ENCODE peak calls at places on chromosomes 3 and 15, in six cellular contexts. O is GM12865, N is SK-N-SH, G is ovary, A is fibroblast of the aortic adventitia, W is heart right ventricle. P is an unnamed sample.

GRCh38 chr3:142808103-142808917 is 80.6 kb downstream of the PCOLCE2 start:
- DNase-seq in O (no peak), N (no peak), G (no peak), A (peak; percentile 78), W (no peak), P (no peak)

GRCh38 chr3:176159796-176160195 is 1037.5 kb downstream of the TBL1XR1 start:
- DNase-seq in O (no peak), N (no peak), G (no peak), A (no peak), W (no peak), P (no peak)

GRCh38 chr3:45010718-45011355 is 15.3 kb upstream of the CLEC3B start:
- DNase-seq in O (no peak), N (no peak), G (no peak), A (peak; percentile 43), W (no peak), P (no peak)

GRCh38 chr3:196524527-196524926 is 9.4 kb upstream of the SMCO1 start:
- DNase-seq in O (no peak), N (no peak), G (no peak), A (no peak), W (no peak), P (no peak)

GRCh38 chr15:49101536-49101935 is 53.9 kb downstream of the COPS2 start:
- DNase-seq in O (no peak), N (no peak), G (no peak), A (peak; percentile 31), W (no peak), P (no peak)

GRCh38 chr3:9316881-9317341 is 45.9 kb upstream of the THUMPD3 start:
- DNase-seq in O (no peak), N (no peak), G (peak; percentile 42), A (peak; percentile 75), W (no peak), P (no peak)

GRCh38 chr3:58206406-58207011 is 4.3 kb downstream of the DNASE1L3 start:
- DNase-seq in O (no peak), N (no peak), G (no peak), A (peak; percentile 55), W (no peak), P (no peak)

GRCh38 chr3:159803444-159803843 is 185.2 kb upstream of the IL12A start:
- DNase-seq in O (no peak), N (no peak), G (no peak), A (no peak), W (no peak), P (no peak)

GRCh38 chr3:128369881-128370642 is 96.6 kb downstream of the DNAJB8 start:
- DNase-seq in O (peak; percentile 49), N (no peak), G (no peak), A (no peak), W (no peak), P (no peak)

GRCh38 chr3:29280675-29281264 is at the start of gene RBMS3:
- DNase-seq in O (peak; percentile 74), N (peak; percentile 58), G (peak; percentile 82), A (peak; percentile 98), W (peak; percentile 84), P (no peak)

GRCh38 chr3:72679540-72680198 is 168.6 kb downstream of the SHQ1 start:
- DNase-seq in O (peak; percentile 48), N (no peak), G (no peak), A (peak; percentile 52), W (no peak), P (no peak)

GRCh38 chr3:177596822-177597271 is 399.6 kb upstream of the TBL1XR1 start:
- DNase-seq in O (no peak), N (peak; percentile 8), G (no peak), A (peak; percentile 80), W (no peak), P (no peak)

GRCh38 chr3:12353796-12354505 is 65.1 kb downstream of the PPARG start:
- DNase-seq in O (no peak), N (no peak), G (no peak), A (peak; percentile 64), W (no peak), P (no peak)

GRCh38 chr15:37995461-37996347 is 61.3 kb downstream of the TMCO5A start:
- DNase-seq in O (peak; percentile 73), N (peak; percentile 41), G (no peak), A (peak; percentile 85), W (no peak), P (peak; percentile 30)

GRCh38 chr3:47057212-47057671 is 77.8 kb downstream of the NBEAL2 start:
- DNase-seq in O (peak; percentile 10), N (no peak), G (no peak), A (peak; percentile 22), W (no peak), P (no peak)

GRCh38 chr15:70156781-70157261 is 59.1 kb upstream of the TLE3 start:
- DNase-seq in O (no peak), N (no peak), G (peak; percentile 58), A (peak; percentile 30), W (peak; percentile 61), P (no peak)

GRCh38 chr3:119245778-119246177 is 5.1 kb upstream of the B4GALT4 start:
- DNase-seq in O (no peak), N (no peak), G (no peak), A (no peak), W (peak; percentile 40), P (no peak)

GRCh38 chr3:38327335-38328009 is 19.1 kb upstream of the XYLB start:
- DNase-seq in O (no peak), N (no peak), G (no peak), A (peak; percentile 40), W (no peak), P (no peak)

GRCh38 chr15:47194718-47195117 is 522.6 kb upstream of the SEMA6D start:
- DNase-seq in O (peak; percentile 18), N (peak; percentile 20), G (no peak), A (peak; percentile 52), W (no peak), P (no peak)
- H3K4me3 ChIP-seq in O (no peak overlapping the region), N (no peak overlapping the region), G (no peak overlapping the region), A (no peak overlapping the region), W (no peak overlapping the region), P (no peak overlapping the region)

DNA sequence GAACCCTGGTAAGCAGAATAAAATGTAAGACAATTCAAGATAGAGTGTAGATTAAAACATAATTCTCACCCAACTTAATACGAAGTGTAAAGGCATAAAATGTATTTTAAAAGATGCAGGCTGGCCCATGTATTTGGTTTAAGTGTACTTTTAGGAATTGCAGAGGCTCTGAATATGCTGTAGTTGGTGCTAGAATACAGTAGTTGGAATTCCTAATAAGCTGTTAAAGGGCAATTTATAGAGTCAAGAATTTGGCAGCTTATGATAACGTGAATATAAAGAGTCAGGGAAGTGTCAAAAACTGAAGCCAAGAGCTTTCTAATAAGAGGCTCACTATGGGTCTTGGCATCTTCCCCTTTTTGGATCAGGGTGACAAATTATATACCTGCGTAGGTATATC is 36.5 kb downstream of the ADAMTS9 start:
- DNase-seq in O (no peak), N (no peak), G (no peak), A (no peak), W (no peak), P (no peak)
- TF ChIP-seq CTCF in O (no peak), N (peak; percentile 6), G (no peak), A (no peak), W (no peak), P (no peak)

GRCh38 chr15:36887214-36888017 is 212.9 kb downstream of the MEIS2 start:
- DNase-seq in O (peak; percentile 31), N (no peak), G (peak; percentile 33), A (no peak), W (no peak), P (no peak)
- H3K4me3 ChIP-seq in O (peak overlapping the region; percentile 29), N (no peak overlapping the region), G (peak overlapping the region; percentile 46), A (peak overlapping the region; percentile 47), W (peak overlapping the region; percentile 43), P (no peak overlapping the region)

GRCh38 chr3:180063783-180064182 is 27.0 kb upstream of the PEX5L start:
- DNase-seq in O (no peak), N (no peak), G (no peak), A (no peak), W (no peak), P (no peak)
- TF ChIP-seq CTCF in O (no peak), N (no peak), G (no peak), A (no peak), W (no peak), P (no peak)

DNA sequence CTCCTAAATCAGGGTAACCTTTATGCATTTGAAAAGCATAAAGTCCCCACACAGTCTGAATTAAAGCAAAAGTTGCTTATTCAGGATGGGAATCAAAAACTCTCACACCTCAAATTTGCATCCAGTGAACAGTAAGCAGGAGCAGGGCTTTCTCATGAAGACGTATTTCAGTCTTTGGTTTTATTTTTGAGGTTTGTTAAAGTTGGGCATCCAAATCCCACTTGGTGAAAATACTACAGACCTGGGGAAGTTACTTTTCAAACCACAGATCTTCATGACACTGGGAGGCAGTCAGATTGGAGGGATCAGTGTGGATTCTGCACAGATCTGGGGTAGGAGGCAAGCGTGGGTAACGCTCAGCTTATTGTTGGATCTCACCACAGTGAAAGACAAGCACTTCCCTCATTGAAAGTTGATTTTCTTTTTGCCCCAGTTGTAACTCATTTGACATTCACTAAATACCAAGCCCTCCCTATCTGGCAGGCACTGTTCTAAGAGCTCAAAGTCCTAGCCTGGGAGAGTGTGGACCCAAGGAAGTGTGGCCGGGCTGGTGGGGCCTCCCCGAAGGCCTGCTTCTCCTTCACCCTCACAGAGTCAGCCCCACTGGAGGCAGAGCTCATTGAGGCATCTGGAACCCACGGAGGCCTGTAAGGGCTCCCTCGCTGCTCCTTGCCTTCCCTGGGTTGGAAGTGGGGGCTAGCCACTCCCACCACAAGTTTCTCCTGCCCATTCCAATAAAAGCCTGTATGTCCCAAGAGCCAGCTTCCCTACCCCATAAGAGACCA is 783 bp upstream of the ISG20 start:
- DNase-seq in O (no peak), N (no peak), G (no peak), A (no peak), W (no peak), P (no peak)
- H3K4me3 ChIP-seq in O (peak overlapping the region; percentile 63), N (peak overlapping the region; percentile 40), G (peak overlapping the region; percentile 44), A (peak overlapping the region; percentile 65), W (peak overlapping the region; percentile 63), P (peak overlapping the region; percentile 54)

DNA sequence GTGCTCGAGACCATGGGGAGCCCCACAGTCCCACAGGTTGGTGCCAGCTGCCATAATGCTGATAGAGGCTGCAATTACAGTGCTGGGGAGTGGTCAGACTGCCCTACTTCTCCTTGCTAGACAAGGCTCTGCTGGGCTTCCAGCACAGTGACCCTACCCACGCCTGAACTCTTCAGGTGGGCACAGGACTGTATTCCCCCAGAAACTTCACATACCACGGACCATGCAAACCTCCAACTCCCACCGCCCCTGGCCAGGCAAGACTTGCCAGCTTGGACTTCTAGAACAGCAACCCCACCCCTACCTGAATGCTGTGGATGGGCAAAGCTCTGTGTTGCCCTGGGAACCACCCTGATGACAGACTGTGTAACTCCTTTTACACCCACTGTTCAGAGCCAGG is 885.3 kb downstream of the SI start:
- DNase-seq in O (no peak), N (no peak), G (no peak), A (no peak), W (no peak), P (no peak)
- TF ChIP-seq CTCF in O (no peak), N (no peak), G (no peak), A (no peak), W (no peak), P (no peak)

P was measured in GM12864.